ENCODE peak calls at places on chromosomes 16 and 17, in five cellular contexts. T is heart right ventricle, Z is cardiac muscle cell, Q is hepatocyte, Y is mesothelial cell of epicardium. X is an unnamed sample.

GRCh38 chr16:27853651-27854050 is 209.9 kb downstream of the GSG1L start:
- DNase-seq in Y (no peak), Z (no peak), Q (no peak), T (no peak), X (no peak)

GRCh38 chr16:85621698-85622433 is 8.7 kb downstream of the GSE1 start:
- DNase-seq in Z (no peak), T (no peak), Q (peak), Y (no peak), X (peak)

GRCh38 chr17:43791589-43791988 is 11.4 kb downstream of the CFAP97D1 start:
- DNase-seq in Y (no peak), Q (no peak), Z (peak), T (no peak), X (peak)

GRCh38 chr16:58063377-58064076 is 38.0 kb downstream of the MMP15 start:
- DNase-seq in Y (no peak), Z (no peak), T (no peak), Q (no peak), X (no peak)

GRCh38 chr16:51121850-51122249 is 29.2 kb downstream of the SALL1 start:
- DNase-seq in T (no peak), Y (no peak), Q (no peak), Z (no peak), X (no peak)

GRCh38 chr17:83091257-83092141 is 12.1 kb downstream of the METRNL start:
- DNase-seq in T (no peak), Y (no peak), Q (peak), Z (no peak), X (peak)

GRCh38 chr16:30527635-30528178 is 1.3 kb upstream of the ZNF768 start:
- DNase-seq in Q (no peak), Z (no peak), T (no peak), Y (no peak), X (no peak)

GRCh38 chr16:77585852-77586251 is 136.5 kb upstream of the NUDT7 start:
- DNase-seq in Z (peak), T (no peak), Y (no peak), Q (no peak), X (no peak)

GRCh38 chr16:50238868-50239301 is 27.5 kb upstream of the ADCY7 start:
- DNase-seq in Y (no peak), Z (no peak), T (no peak), Q (no peak), X (no peak)

GRCh38 chr17:4230142-4230541 is 33.6 kb downstream of the ANKFY1 start:
- DNase-seq in Y (no peak), Z (peak), T (no peak), Q (peak), X (no peak)

GRCh38 chr17:44024271-44024663 is 9.5 kb upstream of the TMEM101 start:
- DNase-seq in Q (no peak), Z (no peak), T (no peak), Y (no peak), X (no peak)

GRCh38 chr17:537133-537532 is 177.5 kb downstream of the VPS53 start:
- DNase-seq in T (no peak), Z (no peak), Q (no peak), Y (no peak), X (no peak)
- TF ChIP-seq CTCF in T (no peak), Z (no peak), Q (no peak), Y (no peak), X (no peak)

DNA sequence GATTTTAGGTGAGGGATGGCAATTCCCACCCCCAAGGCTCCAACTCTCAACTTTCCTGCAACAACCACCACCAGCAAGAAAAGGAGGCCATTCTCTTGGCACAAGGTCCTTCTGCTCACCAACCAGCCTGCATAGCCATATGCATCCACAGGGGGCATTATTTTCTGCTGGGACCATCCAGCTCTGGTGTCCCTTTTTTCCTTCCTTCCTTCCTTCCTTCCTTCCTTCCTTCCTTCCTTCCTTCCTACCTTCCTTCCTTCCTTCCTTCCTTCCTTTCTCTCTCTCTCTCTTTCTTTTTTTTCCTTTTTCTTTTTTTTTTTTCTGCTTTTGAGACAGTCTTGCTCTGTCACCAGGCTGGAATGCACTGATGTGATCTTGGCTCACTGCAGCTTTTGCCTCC is 21.1 kb upstream of the COX10 start:
- DNase-seq in T (no peak), Y (no peak), Q (no peak), Z (no peak), X (peak)
- TF ChIP-seq CTCF in T (no peak), Y (no peak), Q (peak), Z (peak), X (peak)

GRCh38 chr17:35769895-35770486 is 9.3 kb downstream of the C17orf50 start:
- DNase-seq in Y (no peak), Z (no peak), Q (no peak), T (no peak), X (no peak)
- TF ChIP-seq CTCF in Y (peak), Z (peak), Q (peak), T (no peak), X (peak)

DNA sequence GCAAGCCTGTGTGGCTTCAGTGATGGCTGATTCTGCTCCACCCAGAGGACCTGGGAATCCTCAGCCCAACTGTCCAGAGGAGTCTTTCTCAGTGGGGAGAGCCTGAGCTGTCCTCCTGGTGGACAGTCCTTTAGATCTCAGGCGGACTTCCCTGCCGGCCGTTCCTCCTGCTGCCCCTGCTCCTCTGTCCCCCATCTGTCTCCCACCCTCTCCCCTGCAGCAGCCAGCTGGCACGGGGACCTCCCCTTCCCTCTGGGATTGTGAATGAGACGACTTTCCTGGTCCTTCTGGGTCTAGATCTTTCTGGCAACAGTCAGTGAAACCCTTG is 279.7 kb downstream of the SEC14L1 start:
- DNase-seq in T (no peak), Z (no peak), Y (no peak), Q (no peak), X (no peak)
- TF ChIP-seq CTCF in T (no peak), Z (peak), Y (no peak), Q (no peak), X (no peak)

GRCh38 chr16:73329363-73330306 is 281.7 kb upstream of the ZFHX3 start:
- DNase-seq in T (no peak), Q (peak), Z (no peak), Y (no peak), X (peak)
- TF ChIP-seq CTCF in T (no peak), Q (peak), Z (no peak), Y (no peak), X (no peak)

GRCh38 chr17:39527220-39527813 is 66.0 kb downstream of the CDK12 start:
- DNase-seq in Z (peak), T (no peak), Y (no peak), Q (no peak), X (peak)
- TF ChIP-seq CTCF in Z (peak), T (no peak), Y (no peak), Q (peak), X (peak)

GRCh38 chr16:69130461-69130860 is 1.9 kb downstream of the CHTF8 start:
- DNase-seq in Z (no peak), T (no peak), Q (no peak), Y (no peak), X (no peak)

GRCh38 chr16:69131749-69132423 is 502 bp downstream of the CHTF8 start:
- DNase-seq in T (peak), Q (peak), Y (peak), Z (peak), X (peak)

GRCh38 chr16:69131167-69131748 is 1.1 kb downstream of the CHTF8 start:
- DNase-seq in Z (peak), Q (peak), Y (no peak), T (no peak), X (no peak)

GRCh38 chr16:69133555-69133954 is 1.1 kb downstream of the UTP4 start:
- DNase-seq in Q (no peak), T (no peak), Z (no peak), Y (no peak), X (no peak)

DNA sequence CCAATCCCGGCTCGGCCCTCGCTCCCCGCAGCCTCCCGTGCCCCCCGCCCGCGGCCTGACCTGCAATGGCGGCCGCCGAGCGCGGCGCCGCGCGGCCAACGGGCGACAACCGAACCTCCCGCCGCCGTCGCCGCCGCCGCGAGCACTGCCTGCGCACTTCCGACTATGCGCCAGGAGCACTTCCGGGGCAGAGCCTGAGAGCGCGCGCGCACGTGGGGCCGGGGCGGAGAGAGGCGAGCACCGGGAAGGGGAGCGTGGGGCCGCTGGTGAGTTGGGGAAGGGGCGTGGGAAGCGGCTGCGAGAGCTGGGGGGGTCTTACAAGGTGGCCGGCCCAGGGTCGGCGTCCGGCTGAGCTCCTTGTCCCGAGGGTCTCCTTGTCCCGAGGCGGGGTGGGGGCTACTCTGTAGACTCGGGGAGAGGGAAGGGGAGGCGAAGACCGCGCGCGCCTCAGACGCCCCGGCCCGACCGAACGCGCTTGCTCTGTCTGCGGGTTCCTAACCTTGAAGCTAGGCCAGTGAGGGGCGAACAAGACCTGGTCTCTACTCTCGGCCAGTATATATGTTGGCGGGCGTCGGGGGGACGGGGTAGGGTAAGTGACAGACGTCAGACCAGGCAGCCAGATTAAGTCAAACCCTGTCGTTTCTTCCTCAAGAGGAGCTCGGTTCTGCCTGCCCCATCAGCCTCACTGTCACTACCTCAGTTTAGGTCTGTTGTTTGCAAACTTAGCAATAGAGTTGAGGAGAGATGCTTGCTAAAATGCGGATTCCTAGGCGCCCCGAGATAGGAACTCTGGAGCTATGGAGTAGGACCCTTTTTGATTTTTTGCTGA is at the start of the genes CHTF8 and UTP4:
- DNase-seq in T (peak), Z (peak), Q (peak), Y (peak), X (peak)
- TF ChIP-seq CTCF in T (no peak), Z (no peak), Q (no peak), Y (no peak), X (no peak)

DNA sequence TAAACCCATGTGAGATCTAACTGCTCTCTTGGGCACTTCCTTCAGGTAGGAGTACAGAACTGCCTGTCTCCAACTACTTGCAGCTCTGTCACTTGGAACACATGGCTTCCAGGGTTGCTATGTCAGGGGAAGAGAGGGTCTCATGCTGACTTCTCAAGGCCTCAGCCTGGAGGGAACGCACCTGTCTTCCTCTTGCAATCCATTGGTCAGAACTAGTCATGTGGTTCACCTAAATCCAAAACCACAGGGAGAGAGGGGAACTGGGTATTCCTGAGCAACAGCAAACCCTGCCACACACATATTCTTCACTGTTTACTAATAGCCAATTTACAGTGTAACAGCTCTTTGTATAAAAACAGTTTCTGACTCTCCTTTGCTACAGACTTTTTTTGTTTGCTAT is 206.1 kb downstream of the KCNJ2 start:
- DNase-seq in Z (no peak), T (no peak), Q (no peak), Y (no peak), X (no peak)
- TF ChIP-seq CTCF in Z (no peak), T (no peak), Q (no peak), Y (no peak), X (no peak)

GRCh38 chr17:40070895-40071719 is 8.3 kb downstream of the THRA start:
- DNase-seq in T (peak), Y (no peak), Z (no peak), Q (peak), X (peak)

GRCh38 chr17:40071720-40072480 is 9.1 kb downstream of the THRA start:
- DNase-seq in Z (peak), T (peak), Y (no peak), Q (peak), X (peak)

GRCh38 chr17:40074175-40074512 is 11.4 kb downstream of the THRA start:
- DNase-seq in Z (no peak), Q (no peak), T (no peak), Y (no peak), X (no peak)

GRCh38 chr17:40073454-40074174 is 10.8 kb downstream of the THRA start:
- DNase-seq in Y (no peak), Q (no peak), Z (no peak), T (no peak), X (no peak)

DNA sequence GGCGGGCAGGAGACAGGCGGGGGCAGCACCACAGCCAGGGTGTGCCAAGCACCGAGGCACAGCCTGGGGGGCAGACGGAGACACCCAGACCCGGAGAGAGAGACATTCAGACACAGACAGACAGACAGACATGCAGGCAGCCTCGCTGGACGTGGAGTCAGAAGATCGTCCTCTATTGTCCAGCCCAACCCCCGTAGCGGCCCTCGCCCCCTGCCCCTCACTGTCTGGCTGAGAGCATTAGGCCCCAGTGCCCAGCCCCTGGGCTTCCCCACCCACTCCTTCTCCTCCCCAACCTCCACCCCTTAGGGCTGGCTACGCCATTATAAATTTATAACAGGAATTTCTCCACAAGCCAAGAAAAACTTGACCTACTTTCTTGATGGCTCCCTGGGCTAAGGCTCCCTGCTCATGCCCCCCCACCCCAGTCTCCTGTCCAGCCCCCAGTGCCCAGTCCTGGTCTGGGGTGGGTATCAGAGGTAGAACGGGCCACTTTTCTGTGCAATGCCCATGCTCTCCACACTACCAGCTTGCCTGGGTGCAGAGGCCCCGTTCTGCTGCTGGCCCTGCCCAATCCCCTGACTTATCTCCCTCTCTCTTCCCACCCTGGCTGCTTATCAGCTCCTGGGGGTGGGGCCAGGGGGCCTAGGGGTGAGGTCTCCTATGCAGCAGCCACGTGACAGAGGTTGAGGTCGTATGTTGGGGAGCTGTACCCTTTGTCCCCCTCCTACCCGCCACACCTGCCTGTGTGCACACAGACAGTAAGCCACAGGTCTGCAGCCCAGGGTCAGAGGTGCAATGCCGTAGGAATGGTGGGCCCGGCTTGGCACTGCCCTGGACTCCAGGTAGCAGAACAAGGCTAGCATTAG is 9.9 kb downstream of the THRA start:
- DNase-seq in Y (no peak), Q (peak), T (no peak), Z (no peak), X (peak)
- TF ChIP-seq CTCF in Y (no peak), Q (no peak), T (no peak), Z (no peak), X (no peak)

X was measured in Calu3.